ENCODE peak calls at places on chromosomes 6 and 20, in eight cellular contexts. E is mucosa of descending colon; Z is naive thymus-derived CD4-positive, alpha-beta T cell; I is HCT116; V is endothelial cell of umbilical vein; P is effector memory CD4-positive, alpha-beta T cell; C is CD8-positive, alpha-beta memory T cell; Y is heart left ventricle. B is an unnamed sample. For H3K4me1 and H3K9me3, the result is how much of the 10 kb centered on the place peaks cover.

GRCh38 chr20:64220891-64221527 is 34.5 kb upstream of the PCMTD2 start:
- DNase-seq in E (no peak), V (no peak), I (no peak), Z (no peak), C (no peak), Y (no peak), P (no peak), B (no peak)

GRCh38 chr6:42257614-42258013 is 40.0 kb upstream of the MRPS10 start:
- DNase-seq in V (no peak), P (no peak), C (no peak), E (no peak), Z (no peak), I (no peak), Y (no peak), B (no peak)

GRCh38 chr6:85479221-85479620 is 29.3 kb downstream of the NT5E start:
- DNase-seq in P (no peak), Y (no peak), Z (no peak), I (no peak), V (no peak), E (no peak), C (no peak), B (no peak)

GRCh38 chr20:8385247-8385646 is 253.2 kb downstream of the PLCB1 start:
- DNase-seq in V (no peak), Z (no peak), P (no peak), C (no peak), Y (peak), E (peak), I (no peak), B (peak)

GRCh38 chr6:3609388-3609787 is 142.1 kb downstream of the PXDC1 start:
- DNase-seq in I (no peak), C (no peak), E (no peak), Y (no peak), P (no peak), V (no peak), Z (no peak), B (no peak)

GRCh38 chr6:137973201-137973600 is 106.1 kb downstream of the TNFAIP3 start:
- DNase-seq in C (no peak), Z (no peak), V (no peak), Y (no peak), P (no peak), I (no peak), E (no peak), B (no peak)

GRCh38 chr6:166687538-166688259 is 60.6 kb upstream of the RPS6KA2 start:
- DNase-seq in Z (no peak), C (no peak), E (no peak), P (no peak), I (no peak), V (no peak), Y (no peak), B (no peak)

GRCh38 chr6:98041921-98042320 is 758.9 kb upstream of the MMS22L start:
- DNase-seq in Y (no peak), P (no peak), I (no peak), V (no peak), E (no peak), C (no peak), Z (no peak), B (peak)

GRCh38 chr6:106517699-106518098 is 111.6 kb downstream of the RTN4IP1 start:
- DNase-seq in Y (no peak), C (no peak), P (no peak), V (no peak), E (no peak), I (no peak), Z (no peak), B (no peak)

GRCh38 chr20:52083627-52084232 is 107.8 kb downstream of the ZFP64 start:
- DNase-seq in Z (no peak), Y (peak), V (peak), C (peak), E (peak), I (peak), P (peak), B (peak)

GRCh38 chr6:139940741-139941712 is 566.6 kb upstream of the CITED2 start:
- DNase-seq in Z (no peak), P (no peak), Y (no peak), E (no peak), V (peak), C (no peak), I (no peak), B (no peak)

GRCh38 chr6:154653853-154654252 is 79.4 kb upstream of the SCAF8 start:
- DNase-seq in E (peak), Z (no peak), V (peak), I (no peak), C (no peak), P (no peak), Y (no peak), B (no peak)

GRCh38 chr6:137821486-137821885 is 45.6 kb upstream of the TNFAIP3 start:
- DNase-seq in Z (no peak), P (no peak), E (no peak), I (no peak), V (no peak), C (no peak), Y (no peak), B (no peak)

GRCh38 chr6:77926198-77926752 is 273.4 kb downstream of the MEI4 start:
- DNase-seq in P (no peak), I (peak), Z (no peak), C (no peak), E (no peak), Y (no peak), V (peak), B (no peak)

GRCh38 chr6:16239090-16239797 is 857 bp downstream of the GMPR start:
- DNase-seq in Z (no peak), I (no peak), Y (peak), V (peak), C (no peak), E (peak), P (no peak), B (peak)

GRCh38 chr6:18166314-18167007 is 11.2 kb downstream of the KDM1B start:
- DNase-seq in I (no peak), E (no peak), V (no peak), P (no peak), Z (no peak), C (no peak), Y (no peak), B (no peak)

GRCh38 chr6:38337819-38338465 is 301.8 kb downstream of the BTBD9 start:
- DNase-seq in Y (no peak), Z (no peak), I (peak), V (peak), E (no peak), P (no peak), C (no peak), B (peak)

DNA sequence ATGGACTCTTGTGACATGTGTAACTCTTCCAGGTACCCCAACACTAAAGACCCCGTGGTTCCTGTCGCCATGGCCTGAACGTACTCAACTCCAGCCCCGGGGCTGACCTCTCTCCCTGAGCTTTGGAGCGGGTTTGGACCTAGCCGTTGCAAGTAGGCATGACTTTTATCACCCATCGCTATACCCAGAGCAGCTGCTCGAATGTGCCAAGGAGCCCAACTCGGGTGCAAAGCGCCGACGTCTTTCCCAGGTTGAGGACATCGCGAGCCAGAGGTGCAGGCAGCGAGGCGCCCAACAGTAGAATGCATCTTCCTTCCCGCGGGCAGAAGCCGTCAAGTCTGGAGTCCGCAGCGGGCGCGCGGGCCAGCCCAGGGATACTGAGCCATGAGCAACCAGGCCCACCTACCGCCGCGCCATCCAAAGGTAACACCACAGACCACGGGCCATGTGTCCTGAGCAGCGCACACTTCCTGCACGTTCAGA is 5.7 kb upstream of the LAMP5 start:
- DNase-seq in E (no peak), Y (no peak), Z (no peak), V (no peak), C (no peak), I (no peak), P (no peak), B (no peak)
- H3K4me3 ChIP-seq in E (no peak), Y (no peak), Z (no peak), V (no peak), C (no peak), I (no peak), P (no peak), B (no peak)

GRCh38 chr6:110877154-110877564 is 2.6 kb downstream of the AMD1 start:
- DNase-seq in I (no peak), C (no peak), Z (no peak), Y (no peak), V (peak), E (no peak), P (no peak), B (no peak)
- H3K4me1 ChIP-seq in I (under half), C (half or more), Z (half or more), Y (half or more), V (under half), E (half or more), P (under half), B (half or more)

GRCh38 chr20:62039738-62040137 is 25.9 kb downstream of the TAF4 start:
- DNase-seq in Z (no peak), P (no peak), I (no peak), E (no peak), Y (no peak), C (no peak), V (no peak), B (no peak)
- H3K9me3 ChIP-seq in Z (under half), P (under half), I (under half), E (under half), Y (under half), C (under half), V (under half), B (under half)

GRCh38 chr6:34237722-34238506 is 1.2 kb downstream of the HMGA1 start:
- DNase-seq in I (no peak), V (no peak), E (peak), Z (peak), P (peak), C (peak), Y (no peak), B (peak)

GRCh38 chr6:34240329-34241248 is 3.9 kb downstream of the HMGA1 start:
- DNase-seq in P (no peak), Y (no peak), Z (no peak), V (no peak), C (no peak), E (no peak), I (no peak), B (no peak)

GRCh38 chr6:34239893-34240292 is 3.2 kb downstream of the HMGA1 start:
- DNase-seq in Z (no peak), C (no peak), P (no peak), V (no peak), Y (no peak), E (no peak), I (no peak), B (no peak)

GRCh38 chr6:34238507-34239239 is 2.0 kb downstream of the HMGA1 start:
- DNase-seq in I (no peak), V (no peak), Z (no peak), C (no peak), Y (no peak), P (no peak), E (no peak), B (no peak)

DNA sequence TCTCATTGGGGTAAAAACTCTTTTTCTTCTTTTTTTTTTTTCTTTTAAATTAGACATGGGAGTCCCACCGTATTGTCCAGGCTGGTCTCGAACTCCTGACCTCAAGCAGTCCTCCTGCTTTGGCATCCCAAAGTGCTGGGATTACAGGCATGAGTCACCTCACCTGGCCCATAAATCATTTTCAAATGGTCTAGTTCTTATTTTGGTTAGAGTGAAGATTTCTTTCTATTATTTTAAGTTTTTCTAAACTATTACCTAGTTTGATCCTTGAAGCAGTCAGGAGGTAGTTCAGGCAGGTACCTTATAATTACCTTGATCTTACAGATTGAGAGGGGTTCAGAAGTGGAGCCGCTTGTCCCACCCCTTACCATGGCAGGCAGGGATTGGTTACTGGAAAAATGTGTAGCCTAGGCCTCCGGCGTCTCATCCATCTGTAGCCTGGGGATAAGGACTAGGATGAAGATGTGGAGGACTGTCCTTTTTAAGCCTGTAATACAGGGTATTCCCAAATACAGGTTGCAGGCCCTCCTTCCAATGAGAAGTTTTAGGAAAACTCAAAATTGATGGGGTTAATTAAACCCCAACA is 2.7 kb downstream of the HMGA1 start:
- DNase-seq in Z (no peak), Y (no peak), V (no peak), P (no peak), E (no peak), I (no peak), C (no peak), B (no peak)
- H3K4me3 ChIP-seq in Z (no peak), Y (no peak), V (peak), P (no peak), E (no peak), I (peak), C (no peak), B (no peak)

DNA sequence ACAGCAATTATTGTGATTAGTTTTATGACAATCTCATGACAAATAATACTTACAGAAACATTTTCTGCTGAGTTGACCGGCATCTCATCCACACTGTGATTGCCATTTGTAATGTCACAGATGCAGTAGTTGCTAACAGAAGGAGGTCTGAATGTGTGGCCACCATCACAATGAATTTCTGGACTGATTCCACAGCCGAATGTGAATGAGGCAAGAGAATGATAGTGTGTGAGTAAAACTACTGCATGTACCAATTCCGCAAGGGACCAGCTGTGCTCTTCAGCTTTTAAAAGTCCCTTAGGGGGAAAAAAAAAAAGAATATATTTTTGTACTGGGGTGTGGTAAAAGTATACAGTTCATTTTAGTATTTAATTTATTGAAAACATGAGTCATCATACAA is 96.2 kb downstream of the SESN1 start:
- DNase-seq in Z (no peak), P (no peak), Y (no peak), I (no peak), E (no peak), C (no peak), V (no peak), B (no peak)
- H3K4me1 ChIP-seq in Z (under half), P (under half), Y (under half), I (under half), E (under half), C (under half), V (under half), B (under half)

GRCh38 chr6:160586374-160586773 is 77.7 kb downstream of the LPA start:
- DNase-seq in E (no peak), C (no peak), Z (no peak), V (no peak), P (no peak), I (no peak), Y (no peak), B (no peak)

GRCh38 chr6:160583805-160584204 is 80.3 kb downstream of the LPA start:
- DNase-seq in P (no peak), E (no peak), I (no peak), C (no peak), Y (no peak), Z (no peak), V (no peak), B (no peak)
- H3K9me3 ChIP-seq in P (under half), E (under half), I (under half), C (under half), Y (under half), Z (under half), V (under half), B (under half)

GRCh38 chr6:125157280-125157679 is 3.7 kb downstream of the TPD52L1 start:
- DNase-seq in V (no peak), E (no peak), C (no peak), Z (no peak), P (no peak), I (no peak), Y (no peak), B (peak)
- H3K4me3 ChIP-seq in V (no peak), E (no peak), C (no peak), Z (no peak), P (no peak), I (no peak), Y (no peak), B (no peak)

GRCh38 chr6:44222486-44222986 is 859 bp upstream of the SLC29A1 start:
- DNase-seq in C (no peak), Y (peak), Z (no peak), P (no peak), E (no peak), I (no peak), V (peak), B (no peak)

GRCh38 chr6:44220913-44221290 is 2.5 kb upstream of the SLC29A1 start:
- DNase-seq in P (no peak), Y (no peak), V (no peak), E (no peak), I (no peak), C (no peak), Z (no peak), B (no peak)

GRCh38 chr6:44222987-44223470 is 366 bp upstream of the SLC29A1 start:
- DNase-seq in Z (no peak), V (peak), I (no peak), C (no peak), P (no peak), Y (no peak), E (no peak), B (peak)

GRCh38 chr6:44221291-44221960 is 2.0 kb upstream of the SLC29A1 start:
- DNase-seq in C (peak), I (no peak), Y (peak), P (peak), E (peak), Z (peak), V (peak), B (peak)

DNA sequence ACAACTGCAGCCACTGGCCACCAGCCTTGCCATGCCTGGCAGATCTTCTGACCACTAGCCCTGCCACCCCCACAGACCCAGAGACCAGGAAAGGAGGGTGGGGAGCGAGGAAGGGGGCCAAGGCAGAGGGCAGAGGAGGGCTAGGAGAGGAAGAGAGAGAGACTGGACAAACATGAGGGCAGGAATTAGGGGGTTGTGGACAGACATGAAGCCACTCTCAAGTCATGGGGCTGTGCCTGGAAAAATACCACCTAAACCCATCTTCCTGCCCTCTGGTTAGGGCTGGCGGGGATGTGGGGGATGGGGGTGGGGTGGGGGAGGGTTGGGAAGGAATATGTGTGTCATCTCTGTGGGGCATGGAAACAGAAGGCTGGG is 1.4 kb upstream of the SLC29A1 start:
- DNase-seq in E (no peak), I (no peak), C (no peak), V (no peak), P (no peak), Y (no peak), Z (no peak), B (no peak)
- H3K4me1 ChIP-seq in E (under half), I (under half), C (under half), V (half or more), P (under half), Y (half or more), Z (under half), B (half or more)

B was measured in A673.